ENCODE peak calls at places on chromosome 16, in ten cellular contexts. J is effector memory CD4-positive, alpha-beta T cell; I is mucosa of descending colon; P is nucleus accumbens; Z is DMS 273 treated with DMSO at 0.1 percent for 48 hours; K is stimulated activated CD4-positive, alpha-beta T cell treated with anti-CD3 and anti-CD28 coated beads, Interleukin-12 subunit alpha, Interleukin-12 subunit beta, amount 100 ng/mL, for 48 hours; R is T follicular helper cell; B is activated T-cell treated with anti-CD3 and anti-CD28 coated beads for 1 hour; T is NCI-H2029; G is M059J. F is an unnamed sample.

GRCh38 chr16:46971271-46971670 is 2.2 kb downstream of the DNAJA2 start:
- DNase-seq in J (no peak), Z (no peak), R (no peak), T (no peak), P (no peak), B (no peak), I (no peak), K (no peak), G (no peak), F (no peak)

GRCh38 chr16:30382398-30383015 is at the start of gene SEPTIN1:
- DNase-seq in P (no peak), T (no peak), K (no peak), J (peak; percentile 66), B (peak; percentile 67), Z (no peak), R (peak; percentile 61), I (peak; percentile 58), G (no peak), F (no peak)

GRCh38 chr16:14529010-14529669 is 100.9 kb downstream of the PARN start:
- DNase-seq in Z (peak; percentile 76), K (peak; percentile 42), P (peak; percentile 54), I (peak; percentile 75), R (peak; percentile 22), B (peak; percentile 24), G (peak; percentile 85), T (peak; percentile 60), J (peak; percentile 13), F (peak; percentile 30)

GRCh38 chr16:14632693-14633569 is at the start of gene BFAR:
- DNase-seq in R (peak; percentile 98), Z (peak; percentile 94), K (peak; percentile 98), I (peak; percentile 99), B (peak; percentile 99), P (peak; percentile 98), T (peak; percentile 96), G (peak; percentile 97), J (peak; percentile 99), F (peak; percentile 95)

GRCh38 chr16:85077039-85077438 is 35.2 kb downstream of the CIBAR2 start:
- DNase-seq in T (no peak), J (no peak), G (no peak), I (no peak), P (no peak), R (no peak), Z (no peak), K (no peak), B (no peak), F (no peak)

GRCh38 chr16:266258-267164 is 9.2 kb downstream of the RGS11 start:
- DNase-seq in T (no peak), I (no peak), J (no peak), R (no peak), Z (no peak), P (no peak), B (no peak), K (no peak), G (no peak), F (no peak)

GRCh38 chr16:85360323-85361277 is 248.3 kb upstream of the CIBAR2 start:
- DNase-seq in B (no peak), T (peak; percentile 80), R (no peak), Z (peak; percentile 94), K (no peak), I (peak; percentile 80), G (no peak), P (no peak), J (no peak), F (no peak)

GRCh38 chr16:83653785-83654184 is 154.0 kb upstream of the HSBP1 start:
- DNase-seq in J (no peak), R (no peak), G (peak; percentile 9), Z (no peak), K (no peak), I (no peak), P (no peak), B (no peak), T (no peak), F (no peak)

GRCh38 chr16:66458853-66459252 is 31.8 kb downstream of the BEAN1 start:
- DNase-seq in Z (no peak), J (no peak), P (no peak), R (no peak), T (no peak), I (no peak), G (no peak), B (no peak), K (no peak), F (no peak)

GRCh38 chr16:11556945-11557720 is 29.6 kb downstream of the LITAF start:
- DNase-seq in J (no peak), B (no peak), P (no peak), T (no peak), R (no peak), G (peak; percentile 31), I (no peak), Z (no peak), K (no peak), F (no peak)

GRCh38 chr16:66521951-66522771 is 27.8 kb downstream of the TK2 start:
- DNase-seq in R (peak; percentile 68), T (no peak), P (no peak), K (peak; percentile 97), Z (no peak), G (peak; percentile 99), B (peak; percentile 74), J (peak; percentile 68), I (peak; percentile 71), F (peak; percentile 98)

GRCh38 chr16:79876332-79876730 is 275.8 kb upstream of the MAF start:
- DNase-seq in K (no peak), B (no peak), I (no peak), Z (no peak), R (no peak), G (no peak), J (no peak), P (no peak), T (no peak), F (no peak)

GRCh38 chr16:68739964-68740627 is 3.0 kb downstream of the CDH1 start:
- DNase-seq in R (no peak), I (no peak), P (no peak), T (no peak), Z (no peak), K (no peak), G (peak; percentile 42), B (no peak), J (no peak), F (no peak)

GRCh38 chr16:68470461-68471150 is 22.3 kb upstream of the SMPD3 start:
- DNase-seq in B (no peak), R (no peak), T (peak; percentile 5), G (no peak), Z (no peak), J (no peak), I (peak; percentile 50), P (no peak), K (no peak), F (peak; percentile 95)

GRCh38 chr16:25553711-25554436 is 137.9 kb upstream of the HS3ST4 start:
- DNase-seq in I (no peak), K (no peak), R (no peak), Z (no peak), B (no peak), P (no peak), G (no peak), T (no peak), J (no peak), F (no peak)

GRCh38 chr16:67966549-67967182 is 1.8 kb downstream of the SLC12A4 start:
- DNase-seq in J (no peak), T (no peak), B (no peak), I (no peak), G (no peak), P (no peak), K (no peak), R (no peak), Z (no peak), F (peak; percentile 37)

GRCh38 chr16:48542020-48542473 is 67.9 kb downstream of the N4BP1 start:
- DNase-seq in P (peak; percentile 66), I (peak; percentile 63), J (no peak), T (no peak), K (no peak), R (no peak), G (peak; percentile 30), Z (no peak), B (no peak), F (peak; percentile 61)

GRCh38 chr16:76906552-76906951 is 284.4 kb upstream of the MON1B start:
- DNase-seq in R (no peak), G (no peak), P (no peak), I (no peak), K (no peak), J (no peak), T (no peak), B (no peak), Z (no peak), F (no peak)

GRCh38 chr16:3170440-3171180 is 17.4 kb upstream of the OR1F1 start:
- DNase-seq in P (no peak), R (no peak), K (no peak), Z (no peak), G (no peak), T (no peak), J (no peak), B (no peak), I (no peak), F (no peak)

GRCh38 chr16:27721548-27722265 is 171.8 kb downstream of the KATNIP start:
- DNase-seq in K (no peak), B (no peak), T (no peak), G (no peak), P (no peak), J (no peak), Z (peak; percentile 88), R (no peak), I (peak; percentile 42), F (no peak)

GRCh38 chr16:3999479-3999868 is 116.8 kb downstream of the ADCY9 start:
- DNase-seq in T (no peak), P (no peak), Z (no peak), G (peak; percentile 6), R (no peak), K (no peak), B (no peak), J (no peak), I (no peak), F (no peak)

GRCh38 chr16:57427307-57427706 is 19.9 kb downstream of the CIAPIN1 start:
- DNase-seq in Z (no peak), R (no peak), T (no peak), G (no peak), J (no peak), K (no peak), I (no peak), B (no peak), P (no peak), F (no peak)

GRCh38 chr16:10736926-10737625 is 6.6 kb upstream of the NUBP1 start:
- DNase-seq in Z (no peak), J (peak; percentile 64), T (peak; percentile 65), R (peak; percentile 58), I (peak; percentile 73), P (peak; percentile 9), K (peak; percentile 74), B (peak; percentile 54), G (peak; percentile 68), F (peak; percentile 47)

GRCh38 chr16:82699711-82700495 is 73.1 kb downstream of the CDH13 start:
- DNase-seq in P (no peak), Z (no peak), I (peak; percentile 14), K (no peak), B (no peak), R (no peak), J (no peak), G (peak; percentile 90), T (no peak), F (no peak)

GRCh38 chr16:2827481-2827790 is 2.7 kb upstream of the ZG16B start:
- DNase-seq in I (no peak), R (no peak), G (no peak), Z (no peak), P (no peak), B (no peak), K (no peak), J (no peak), T (no peak), F (no peak)

GRCh38 chr16:73057369-73058210 is 9.7 kb upstream of the ZFHX3 start:
- DNase-seq in K (no peak), B (no peak), I (peak; percentile 51), T (no peak), G (peak; percentile 48), R (no peak), P (no peak), Z (no peak), J (no peak), F (no peak)

GRCh38 chr16:85754403-85754802 is 3.5 kb upstream of the C16orf74 start:
- DNase-seq in R (no peak), B (no peak), G (no peak), Z (no peak), J (no peak), I (no peak), T (peak; percentile 83), P (no peak), K (no peak), F (no peak)

F was measured in HL-60.